ENCODE peak calls at places on chromosomes 13 and 19, in six cellular contexts. One of them, this sample, is unnamed. For H3K4me1, the result is how much of the 10 kb centered on the place peaks cover.

GRCh38 chr13:50162001-50162400 is 146.8 kb downstream of the KCNRG start:
- DNase-seq in stomach: no peak
- DNase-seq in GM23338: no peak
- DNase-seq in prostate gland: no peak
- DNase-seq in transverse colon: no peak
- DNase-seq in K562: no peak
- DNase-seq in this sample: no peak

GRCh38 chr13:108269601-108270328 is at the start of gene TNFSF13B:
- DNase-seq in stomach: peak
- DNase-seq in GM23338: peak
- DNase-seq in prostate gland: no peak
- DNase-seq in transverse colon: peak
- DNase-seq in K562: no peak
- DNase-seq in this sample: no peak

GRCh38 chr13:79686441-79686840 is 205.5 kb downstream of the NDFIP2 start:
- DNase-seq in stomach: no peak
- DNase-seq in GM23338: no peak
- DNase-seq in prostate gland: no peak
- DNase-seq in transverse colon: no peak
- DNase-seq in K562: no peak
- DNase-seq in this sample: no peak

GRCh38 chr13:31020996-31021395 is 88.5 kb downstream of the TEX26 start:
- DNase-seq in stomach: no peak
- DNase-seq in GM23338: no peak
- DNase-seq in prostate gland: no peak
- DNase-seq in transverse colon: no peak
- DNase-seq in K562: no peak
- DNase-seq in this sample: no peak

GRCh38 chr13:69565334-69565733 is 542.3 kb upstream of the ATXN8OS start:
- DNase-seq in stomach: no peak
- DNase-seq in GM23338: peak
- DNase-seq in prostate gland: no peak
- DNase-seq in transverse colon: peak
- DNase-seq in K562: peak
- DNase-seq in this sample: no peak

GRCh38 chr13:42807236-42807635 is 25.9 kb downstream of the FAM216B start:
- DNase-seq in stomach: no peak
- DNase-seq in GM23338: no peak
- DNase-seq in prostate gland: no peak
- DNase-seq in transverse colon: no peak
- DNase-seq in K562: no peak
- DNase-seq in this sample: no peak

GRCh38 chr13:52454459-52454824 is 836 bp upstream of the CKAP2 start:
- DNase-seq in stomach: no peak
- DNase-seq in GM23338: peak
- DNase-seq in prostate gland: peak
- DNase-seq in transverse colon: peak
- DNase-seq in K562: no peak
- DNase-seq in this sample: no peak

GRCh38 chr19:30029721-30030510 is 87.9 kb downstream of the URI1 start:
- DNase-seq in stomach: no peak
- DNase-seq in GM23338: no peak
- DNase-seq in prostate gland: no peak
- DNase-seq in transverse colon: no peak
- DNase-seq in K562: no peak
- DNase-seq in this sample: no peak

GRCh38 chr13:80463673-80464352 is 122.9 kb upstream of the SPRY2 start:
- DNase-seq in stomach: no peak
- DNase-seq in GM23338: no peak
- DNase-seq in prostate gland: no peak
- DNase-seq in transverse colon: no peak
- DNase-seq in K562: no peak
- DNase-seq in this sample: no peak

GRCh38 chr13:43804461-43805070 is 17.8 kb upstream of the ENOX1 start:
- DNase-seq in stomach: no peak
- DNase-seq in GM23338: peak
- DNase-seq in prostate gland: peak
- DNase-seq in transverse colon: no peak
- DNase-seq in K562: peak
- DNase-seq in this sample: peak

GRCh38 chr13:95023405-95023804 is 277.8 kb downstream of the ABCC4 start:
- DNase-seq in stomach: no peak
- DNase-seq in GM23338: no peak
- DNase-seq in prostate gland: no peak
- DNase-seq in transverse colon: no peak
- DNase-seq in K562: no peak
- DNase-seq in this sample: no peak

GRCh38 chr19:51136891-51137551 is 5.1 kb upstream of the SIGLEC7 start:
- DNase-seq in stomach: no peak
- DNase-seq in GM23338: no peak
- DNase-seq in prostate gland: no peak
- DNase-seq in transverse colon: no peak
- DNase-seq in K562: no peak
- DNase-seq in this sample: no peak

GRCh38 chr13:110233181-110233641 is 73.7 kb downstream of the COL4A1 start:
- DNase-seq in stomach: no peak
- DNase-seq in GM23338: no peak
- DNase-seq in prostate gland: no peak
- DNase-seq in transverse colon: no peak
- DNase-seq in K562: no peak
- DNase-seq in this sample: no peak

GRCh38 chr19:6737873-6738725 is 719 bp upstream of the GPR108 start:
- DNase-seq in stomach: peak
- DNase-seq in GM23338: peak
- DNase-seq in prostate gland: peak
- DNase-seq in transverse colon: peak
- DNase-seq in K562: peak
- DNase-seq in this sample: peak

GRCh38 chr13:46559272-46559805 is 6.4 kb downstream of the LRCH1 start:
- DNase-seq in stomach: no peak
- DNase-seq in GM23338: no peak
- DNase-seq in prostate gland: no peak
- DNase-seq in transverse colon: no peak
- DNase-seq in K562: no peak
- DNase-seq in this sample: no peak

GRCh38 chr13:37956536-37956935 is 87.0 kb upstream of the TRPC4 start:
- DNase-seq in stomach: no peak
- DNase-seq in GM23338: no peak
- DNase-seq in prostate gland: no peak
- DNase-seq in transverse colon: no peak
- DNase-seq in K562: no peak
- DNase-seq in this sample: no peak

GRCh38 chr19:13098291-13099072 is 4.2 kb downstream of the LYL1 start:
- DNase-seq in stomach: no peak
- DNase-seq in GM23338: peak
- DNase-seq in prostate gland: peak
- DNase-seq in transverse colon: no peak
- DNase-seq in K562: no peak
- DNase-seq in this sample: no peak
- H3K4me1 ChIP-seq in stomach: half or more
- H3K4me1 ChIP-seq in GM23338: under half
- H3K4me1 ChIP-seq in prostate gland: under half
- H3K4me1 ChIP-seq in transverse colon: under half
- H3K4me1 ChIP-seq in K562: half or more
- H3K4me1 ChIP-seq in this sample: under half

GRCh38 chr19:36331353-36332228 is 47.4 kb downstream of the ZFP14 start:
- DNase-seq in stomach: peak
- DNase-seq in GM23338: peak
- DNase-seq in prostate gland: peak
- DNase-seq in transverse colon: peak
- DNase-seq in K562: peak
- DNase-seq in this sample: peak
- TF ChIP-seq POLR2AphosphoS5 in stomach: peak
- TF ChIP-seq POLR2AphosphoS5 in GM23338: peak
- TF ChIP-seq POLR2AphosphoS5 in prostate gland: peak
- TF ChIP-seq POLR2AphosphoS5 in transverse colon: no peak
- TF ChIP-seq POLR2AphosphoS5 in K562: no peak
- TF ChIP-seq POLR2AphosphoS5 in this sample: peak

DNA sequence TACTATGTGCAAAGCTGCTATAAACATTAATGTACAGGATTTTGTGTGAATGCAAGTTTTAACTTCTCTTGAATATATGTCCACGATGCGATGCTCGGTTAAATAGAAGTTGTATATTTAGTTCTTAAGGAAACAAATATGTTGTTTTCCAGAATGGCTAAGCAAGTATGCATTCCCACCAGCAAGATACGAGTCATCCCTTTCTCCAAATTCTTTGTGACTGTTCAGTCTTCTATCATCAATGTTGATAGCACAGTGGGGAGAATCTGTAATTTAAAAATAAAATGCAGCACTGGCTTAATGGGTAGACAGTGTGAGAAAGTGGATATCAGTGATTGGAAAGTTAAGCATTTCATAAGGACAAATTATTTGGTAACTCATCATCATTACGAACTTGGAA is 1340.8 kb downstream of the PCDH9 start:
- DNase-seq in stomach: no peak
- DNase-seq in GM23338: no peak
- DNase-seq in prostate gland: no peak
- DNase-seq in transverse colon: no peak
- DNase-seq in K562: no peak
- DNase-seq in this sample: no peak
- H3K4me1 ChIP-seq in stomach: under half
- H3K4me1 ChIP-seq in GM23338: under half
- H3K4me1 ChIP-seq in prostate gland: under half
- H3K4me1 ChIP-seq in transverse colon: under half
- H3K4me1 ChIP-seq in K562: under half
- H3K4me1 ChIP-seq in this sample: under half

GRCh38 chr13:29594710-29595379 is 643 bp downstream of the SLC7A1 start:
- DNase-seq in stomach: peak
- DNase-seq in GM23338: peak
- DNase-seq in prostate gland: peak
- DNase-seq in transverse colon: peak
- DNase-seq in K562: peak
- DNase-seq in this sample: no peak
- TF ChIP-seq POLR2AphosphoS5 in stomach: peak
- TF ChIP-seq POLR2AphosphoS5 in GM23338: no peak
- TF ChIP-seq POLR2AphosphoS5 in prostate gland: no peak
- TF ChIP-seq POLR2AphosphoS5 in transverse colon: no peak
- TF ChIP-seq POLR2AphosphoS5 in K562: no peak
- TF ChIP-seq POLR2AphosphoS5 in this sample: no peak

DNA sequence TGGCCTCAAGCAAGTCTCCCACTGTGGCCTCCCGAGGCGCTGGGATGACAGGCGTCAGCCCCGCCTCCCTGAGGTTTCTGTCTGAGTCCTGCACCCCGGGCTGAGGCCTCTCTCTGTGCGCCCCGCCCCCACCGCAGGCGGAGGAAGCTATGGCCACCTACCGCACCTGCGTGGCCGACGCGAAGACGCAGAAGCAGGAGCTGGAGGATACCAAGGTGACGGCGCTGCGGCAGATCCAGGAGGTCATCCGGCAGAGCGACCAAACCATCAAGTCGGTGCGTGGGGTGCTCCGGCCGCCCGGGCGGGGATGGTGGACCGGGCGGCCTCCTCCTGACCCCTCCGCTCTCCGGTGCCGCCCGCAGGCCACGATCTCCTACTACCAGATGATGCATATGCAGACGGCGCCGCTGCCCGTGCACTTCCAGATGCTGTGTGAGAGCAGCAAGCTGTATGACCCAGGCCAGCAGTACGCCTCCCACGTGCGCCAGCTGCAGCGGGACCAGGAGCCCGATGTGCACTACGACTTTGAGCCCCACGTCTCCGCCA is 12.7 kb downstream of the ARHGAP45 start:
- DNase-seq in stomach: no peak
- DNase-seq in GM23338: peak
- DNase-seq in prostate gland: no peak
- DNase-seq in transverse colon: peak
- DNase-seq in K562: no peak
- DNase-seq in this sample: no peak
- H3K4me1 ChIP-seq in stomach: under half
- H3K4me1 ChIP-seq in GM23338: under half
- H3K4me1 ChIP-seq in prostate gland: under half
- H3K4me1 ChIP-seq in transverse colon: under half
- H3K4me1 ChIP-seq in K562: half or more
- H3K4me1 ChIP-seq in this sample: under half